ENCODE peak calls at places on chromosomes 2 and 18, in four cellular contexts. V, Q, U and P are unnamed samples.

GRCh38 chr2:77479895-77480294 is 42.3 kb downstream of the LRRTM4 start:
- DNase-seq in U (no peak), V (no peak), Q (no peak), P (no peak)

GRCh38 chr2:178480227-178481181 is at the start of gene PLEKHA3:
- DNase-seq in Q (peak; percentile 82), V (peak; percentile 88), U (peak; percentile 93), P (peak; percentile 97)

GRCh38 chr2:110114007-110114591 is 1.5 kb downstream of the MALL start:
- DNase-seq in V (no peak), Q (no peak), U (peak; percentile 61), P (peak; percentile 73)

GRCh38 chr18:76363451-76364120 is 131.5 kb downstream of the ZNF516 start:
- DNase-seq in Q (no peak), U (no peak), V (no peak), P (no peak)

GRCh38 chr2:241703128-241703604 is 1.3 kb downstream of the ING5 start:
- DNase-seq in Q (no peak), V (no peak), U (no peak), P (no peak)

GRCh38 chr2:152336103-152336853 is 1.3 kb downstream of the FMNL2 start:
- DNase-seq in V (no peak), Q (peak; percentile 19), U (peak; percentile 58), P (peak; percentile 63)

GRCh38 chr2:149513461-149513860 is 74.1 kb downstream of the MMADHC start:
- DNase-seq in V (no peak), Q (no peak), U (no peak), P (no peak)

GRCh38 chr2:32755666-32756065 is 127.8 kb downstream of the TTC27 start:
- DNase-seq in V (no peak), Q (no peak), U (no peak), P (no peak)

GRCh38 chr2:239048771-239049170 is 200.9 kb downstream of the TWIST2 start:
- DNase-seq in V (no peak), U (no peak), Q (no peak), P (no peak)

GRCh38 chr2:110104025-110104771 is 11.4 kb downstream of the MALL start:
- DNase-seq in V (peak; percentile 65), Q (no peak), U (no peak), P (no peak)

GRCh38 chr2:187586091-187586632 is 31.9 kb upstream of the TFPI start:
- DNase-seq in Q (no peak), U (peak; percentile 36), V (no peak), P (peak; percentile 77)

GRCh38 chr2:69693472-69694450 is 48.2 kb upstream of the ANXA4 start:
- DNase-seq in U (no peak), V (no peak), Q (no peak), P (no peak)

DNA sequence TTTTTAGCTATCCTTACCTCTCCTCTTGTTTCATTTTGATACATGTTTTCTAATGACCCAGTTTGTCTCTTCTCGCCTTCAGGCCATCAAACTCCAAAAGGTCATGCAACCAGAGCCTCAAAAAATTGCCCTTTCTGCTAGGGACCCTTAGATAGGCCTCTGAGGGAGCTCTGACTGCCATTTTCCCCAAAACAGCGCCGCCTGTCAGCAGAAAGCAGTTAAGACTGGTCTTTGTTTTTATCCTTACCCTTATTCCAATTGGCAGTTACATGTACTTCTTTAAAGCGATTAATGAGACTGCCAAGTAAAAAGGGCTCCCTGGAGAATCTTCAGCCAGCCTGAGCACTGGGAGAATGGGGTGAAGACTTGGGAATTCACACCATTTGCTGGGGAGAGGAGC is 55.1 kb upstream of the RIT2 start:
- DNase-seq in U (no peak), V (no peak), Q (no peak), P (no peak)
- TF ChIP-seq CTCF in U (no peak), V (no peak), Q (no peak), P (no peak)

DNA sequence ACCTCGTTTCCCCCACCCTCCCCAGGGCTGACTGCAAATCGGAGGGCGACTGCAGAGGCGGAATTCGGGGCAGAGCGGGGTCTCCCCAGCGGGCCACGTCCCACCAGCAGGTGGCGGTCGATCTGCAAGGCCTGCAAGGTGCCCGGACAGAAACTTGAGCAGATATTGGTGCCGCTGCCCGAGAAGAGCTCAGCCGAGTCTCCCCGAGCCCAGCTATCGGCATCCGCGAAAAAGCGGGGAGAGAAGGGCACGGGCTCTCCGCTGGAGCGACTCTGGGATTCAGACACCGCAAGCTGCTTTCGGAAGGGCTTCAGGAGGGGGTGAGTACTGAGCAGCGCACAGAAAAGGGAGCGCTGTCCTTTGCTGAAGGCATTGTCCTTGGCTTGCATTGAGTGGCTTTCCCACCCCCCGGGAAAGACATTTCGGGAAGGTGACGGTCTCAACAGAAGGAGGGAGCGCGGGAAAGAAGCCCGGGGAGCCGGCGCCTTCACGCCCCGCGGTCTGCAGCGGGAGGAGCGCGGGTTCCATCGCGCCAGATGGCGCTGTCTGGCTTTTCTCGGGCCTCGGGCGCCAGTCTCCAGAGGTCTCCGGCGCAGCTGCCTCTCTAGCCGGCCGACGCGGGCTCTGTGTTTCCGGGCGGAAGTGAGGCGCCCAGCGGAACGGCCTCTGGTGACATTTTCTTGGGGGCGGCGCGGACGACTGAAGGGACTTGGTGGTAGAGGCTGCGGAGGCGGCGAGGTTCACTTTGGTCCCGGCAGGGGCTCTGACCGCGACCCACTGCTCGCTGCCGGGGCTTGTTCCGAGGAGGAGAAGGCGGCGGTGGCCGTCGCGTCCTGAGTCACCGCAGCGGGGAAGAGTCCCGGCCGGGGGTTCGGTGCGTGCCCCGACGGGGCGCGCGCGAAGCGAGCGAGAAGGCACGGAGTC is 69.5 kb downstream of the HAUS1 start:
- DNase-seq in U (peak; percentile 75), Q (peak; percentile 94), V (peak; percentile 75), P (peak; percentile 92)
- TF ChIP-seq CTCF in U (peak; percentile 94), Q (peak; percentile 78), V (peak; percentile 97), P (peak; percentile 89)

GRCh38 chr2:205235434-205235833 is 446.9 kb upstream of the NRP2 start:
- DNase-seq in V (no peak), Q (no peak), U (peak; percentile 55), P (peak; percentile 69)

GRCh38 chr2:205232086-205232485 is 450.2 kb upstream of the NRP2 start:
- DNase-seq in Q (no peak), V (no peak), U (no peak), P (no peak)

GRCh38 chr2:205237524-205237923 is 444.8 kb upstream of the NRP2 start:
- DNase-seq in V (no peak), Q (no peak), U (no peak), P (no peak)
- TF ChIP-seq CTCF in V (peak; percentile 8), Q (peak; percentile 44), U (no peak), P (peak; percentile 10)

GRCh38 chr2:240403358-240404104 is 31.9 kb upstream of the GPC1 start:
- DNase-seq in U (no peak), V (no peak), Q (no peak), P (no peak)
- TF ChIP-seq CTCF in U (no peak), V (no peak), Q (no peak), P (no peak)

GRCh38 chr2:141264848-141265247 is 866.0 kb downstream of the LRP1B start:
- DNase-seq in V (no peak), Q (no peak), U (no peak), P (no peak)
- TF ChIP-seq CTCF in V (no peak), Q (no peak), U (no peak), P (no peak)

GRCh38 chr18:28690100-28690499 is 513.2 kb upstream of the CDH2 start:
- DNase-seq in U (no peak), Q (no peak), V (no peak), P (no peak)

GRCh38 chr18:28689591-28689990 is 512.7 kb upstream of the CDH2 start:
- DNase-seq in U (no peak), Q (no peak), V (no peak), P (no peak)

GRCh38 chr18:28682912-28683311 is 506.0 kb upstream of the CDH2 start:
- DNase-seq in U (no peak), V (no peak), Q (no peak), P (no peak)

DNA sequence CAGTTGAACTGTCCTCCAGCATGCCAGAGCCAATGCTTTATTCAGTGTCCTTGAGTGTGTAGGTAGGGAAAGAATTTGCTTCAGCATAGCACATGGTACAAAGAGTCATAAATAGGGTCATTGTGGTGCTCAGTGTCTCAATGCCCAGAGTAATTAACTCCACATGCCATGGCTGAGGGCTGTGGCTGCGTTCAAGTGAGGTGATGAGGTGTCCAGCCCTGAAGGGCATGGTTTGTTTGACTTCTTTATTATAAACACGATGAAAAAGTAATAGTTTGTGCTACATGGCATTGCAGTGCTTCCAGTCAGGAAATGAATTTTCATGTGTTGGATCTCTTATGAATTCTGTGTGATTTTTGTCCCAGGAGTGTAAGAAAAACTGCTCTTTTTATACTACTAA is 507.8 kb upstream of the CDH2 start:
- DNase-seq in U (no peak), V (no peak), Q (no peak), P (no peak)
- TF ChIP-seq CTCF in U (no peak), V (no peak), Q (no peak), P (no peak)

GRCh38 chr2:159755014-159755413 is 42.7 kb downstream of the MARCHF7 start:
- DNase-seq in V (no peak), U (no peak), Q (no peak), P (no peak)

GRCh38 chr2:159758686-159759085 is 39.3 kb downstream of the CD302 start:
- DNase-seq in U (no peak), V (no peak), Q (no peak), P (no peak)

GRCh38 chr2:159753797-159754196 is 41.5 kb downstream of the MARCHF7 start:
- DNase-seq in V (no peak), U (no peak), Q (no peak), P (no peak)

GRCh38 chr2:159758239-159758638 is 39.8 kb downstream of the CD302 start:
- DNase-seq in V (no peak), Q (no peak), U (no peak), P (no peak)

DNA sequence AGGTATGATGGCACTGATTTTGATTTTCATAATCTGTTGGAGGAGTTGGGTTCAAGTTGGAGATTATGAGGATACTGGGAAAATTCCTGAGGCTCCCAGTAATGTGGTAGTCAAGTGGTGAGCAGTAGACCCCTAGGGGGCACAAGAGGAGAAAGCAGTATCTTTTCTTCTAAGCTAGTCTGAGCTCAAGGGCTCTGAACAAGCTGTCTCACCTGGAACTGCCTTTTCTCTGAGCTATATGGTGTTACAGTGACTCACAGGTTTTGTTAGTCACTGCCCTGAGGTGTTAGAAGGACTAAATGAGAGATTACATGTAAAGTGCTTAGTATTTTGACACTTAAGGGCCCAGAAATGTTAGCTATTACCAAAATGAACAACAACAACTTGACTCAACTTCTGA is 42.2 kb downstream of the CD302 start:
- DNase-seq in V (peak; percentile 46), Q (no peak), U (peak; percentile 88), P (peak; percentile 96)
- TF ChIP-seq CTCF in V (peak; percentile 63), Q (peak; percentile 48), U (no peak), P (no peak)

GRCh38 chr2:18824317-18824716 is 234.9 kb upstream of the NT5C1B start:
- DNase-seq in Q (peak; percentile 10), V (no peak), U (no peak), P (no peak)
- TF ChIP-seq CTCF in Q (no peak), V (peak; percentile 8), U (no peak), P (no peak)